ENCODE peak calls at places on chromosomes 2 and 18, in five cellular contexts. O is cardiac muscle cell; Y is mesendoderm; R is left ventricle myocardium inferior; T is CD4-positive, CD25-positive, alpha-beta regulatory T cell. Z is an unnamed sample. For H3K4me1, the result is how much of the 10 kb centered on the place peaks cover.

GRCh38 chr2:71674158-71674807 is 220.9 kb downstream of the DYSF start:
- DNase-seq in O (no peak), Y (no peak), R (no peak), T (no peak), Z (no peak)

GRCh38 chr18:53551868-53552426 is 672.5 kb downstream of the MBD2 start:
- DNase-seq in O (no peak), Y (no peak), R (peak), T (no peak), Z (no peak)

GRCh38 chr2:157856157-157856455 is 20.0 kb downstream of the ACVR1 start:
- DNase-seq in O (no peak), Y (no peak), R (no peak), T (no peak), Z (no peak)

GRCh38 chr2:215828528-215829184 is 184.7 kb downstream of the MREG start:
- DNase-seq in O (peak), Y (peak), R (no peak), T (no peak), Z (peak)

GRCh38 chr2:96088340-96089335 is 27.7 kb downstream of the ADRA2B start:
- DNase-seq in O (no peak), Y (no peak), R (no peak), T (no peak), Z (no peak)

GRCh38 chr2:217899231-217900009 is 103.4 kb downstream of the TNS1 start:
- DNase-seq in O (peak), Y (peak), R (peak), T (no peak), Z (no peak)

GRCh38 chr18:23526516-23527063 is 23.3 kb downstream of the RMC1 start:
- DNase-seq in O (no peak), Y (no peak), R (no peak), T (no peak), Z (no peak)

GRCh38 chr2:200177971-200178911 is 128.3 kb upstream of the SPATS2L start:
- DNase-seq in O (no peak), Y (peak), R (peak), T (no peak), Z (no peak)

GRCh38 chr2:218733615-218734021 is 23.0 kb downstream of the TTLL4 start:
- DNase-seq in O (no peak), Y (no peak), R (no peak), T (no peak), Z (no peak)

GRCh38 chr2:24477229-24477628 is 13.8 kb upstream of the NCOA1 start:
- DNase-seq in O (no peak), Y (no peak), R (no peak), T (no peak), Z (no peak)

GRCh38 chr18:2909431-2910140 is 62.8 kb downstream of the EMILIN2 start:
- DNase-seq in O (no peak), Y (no peak), R (no peak), T (no peak), Z (no peak)

GRCh38 chr2:33034784-33035183 is 88.0 kb downstream of the LTBP1 start:
- DNase-seq in O (no peak), Y (no peak), R (no peak), T (no peak), Z (no peak)

GRCh38 chr2:177906041-177906718 is 166.4 kb downstream of the PDE11A start:
- DNase-seq in O (peak), Y (peak), R (no peak), T (peak), Z (peak)

GRCh38 chr2:38301969-38302702 is 74.9 kb downstream of the ATL2 start:
- DNase-seq in O (no peak), Y (peak), R (no peak), T (no peak), Z (no peak)

GRCh38 chr2:177721087-177721486 is 328.5 kb downstream of the AGPS start:
- DNase-seq in O (no peak), Y (no peak), R (no peak), T (no peak), Z (no peak)

GRCh38 chr2:74834806-74835755 is 1.2 kb downstream of the HK2 start:
- DNase-seq in O (peak), Y (peak), R (peak), T (peak), Z (no peak)

GRCh38 chr2:43005211-43005974 is 213.0 kb upstream of the HAAO start:
- DNase-seq in O (no peak), Y (no peak), R (no peak), T (no peak), Z (no peak)

GRCh38 chr2:72330673-72331072 is 183.0 kb upstream of the CYP26B1 start:
- DNase-seq in O (no peak), Y (peak), R (no peak), T (no peak), Z (no peak)

GRCh38 chr18:57793630-57793986 is 9.5 kb downstream of the ATP8B1 start:
- DNase-seq in O (no peak), Y (no peak), R (no peak), T (no peak), Z (no peak)

GRCh38 chr18:57792741-57793629 is 10.1 kb downstream of the ATP8B1 start:
- DNase-seq in O (no peak), Y (no peak), R (no peak), T (no peak), Z (no peak)

GRCh38 chr18:57790316-57790715 is 12.8 kb downstream of the ATP8B1 start:
- DNase-seq in O (no peak), Y (no peak), R (no peak), T (no peak), Z (no peak)

GRCh38 chr18:57791192-57791591 is 11.9 kb downstream of the ATP8B1 start:
- DNase-seq in O (no peak), Y (no peak), R (no peak), T (no peak), Z (no peak)

DNA sequence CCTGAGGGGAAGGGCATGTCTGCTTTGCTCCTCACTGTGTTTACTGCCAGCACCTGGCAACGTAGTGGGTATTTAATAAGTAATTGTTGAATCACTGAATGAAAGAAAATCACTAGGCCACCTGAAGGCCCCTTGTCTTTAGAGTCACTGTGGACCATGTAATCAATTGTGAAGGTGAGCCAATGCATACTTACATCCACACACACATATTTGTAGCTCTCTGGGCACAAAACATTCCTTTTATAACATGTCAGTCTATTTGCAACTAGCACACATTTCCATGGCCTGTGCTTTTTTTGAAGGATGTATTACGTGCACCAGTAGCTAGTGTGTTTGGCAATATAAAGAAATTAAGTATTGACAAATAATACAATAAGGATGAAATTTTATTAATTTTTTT is 11.2 kb downstream of the ATP8B1 start:
- DNase-seq in O (no peak), Y (no peak), R (no peak), T (no peak), Z (no peak)
- H3K4me1 ChIP-seq in O (under half), Y (under half), R (half or more), T (under half), Z (under half)

GRCh38 chr2:227657204-227657845 is 9.3 kb upstream of the SCYGR5 start:
- DNase-seq in O (no peak), Y (no peak), R (no peak), T (no peak), Z (no peak)

GRCh38 chr2:227661827-227662226 is 4.8 kb upstream of the SCYGR5 start:
- DNase-seq in O (no peak), Y (no peak), R (no peak), T (no peak), Z (no peak)

GRCh38 chr2:227665189-227665940 is 1.2 kb upstream of the SCYGR5 start:
- DNase-seq in O (no peak), Y (no peak), R (no peak), T (no peak), Z (no peak)

GRCh38 chr2:227655454-227655853 is 11.2 kb upstream of the SCYGR5 start:
- DNase-seq in O (no peak), Y (no peak), R (no peak), T (no peak), Z (no peak)

GRCh38 chr2:227661019-227661726 is 5.4 kb upstream of the SCYGR5 start:
- DNase-seq in O (peak), Y (peak), R (no peak), T (no peak), Z (peak)
- H3K4me3 ChIP-seq in O (no peak), Y (no peak), R (no peak), T (no peak), Z (no peak)

DNA sequence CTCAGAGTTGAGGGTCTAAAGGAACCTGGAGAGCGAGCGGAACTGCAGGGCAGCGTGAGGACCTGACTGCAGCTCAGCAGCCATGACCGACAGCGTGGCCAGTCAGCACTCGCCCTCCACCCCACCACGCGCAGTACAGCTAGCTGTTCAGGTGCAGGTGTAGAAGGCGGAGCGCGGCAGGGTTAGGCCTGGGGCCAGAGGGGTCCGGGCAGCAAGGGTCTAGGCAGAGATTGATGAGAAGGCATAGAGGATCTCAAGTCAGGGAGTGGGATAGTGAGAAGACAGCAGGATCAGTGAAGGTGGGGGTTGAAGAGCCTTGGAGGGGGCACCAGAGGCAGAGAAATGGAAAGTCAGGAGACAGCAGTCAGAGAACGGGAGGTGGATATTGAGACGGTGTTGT is 71.0 kb downstream of the STEAP3 start:
- DNase-seq in O (no peak), Y (no peak), R (no peak), T (no peak), Z (no peak)
- H3K4me1 ChIP-seq in O (under half), Y (under half), R (under half), T (under half), Z (under half)

DNA sequence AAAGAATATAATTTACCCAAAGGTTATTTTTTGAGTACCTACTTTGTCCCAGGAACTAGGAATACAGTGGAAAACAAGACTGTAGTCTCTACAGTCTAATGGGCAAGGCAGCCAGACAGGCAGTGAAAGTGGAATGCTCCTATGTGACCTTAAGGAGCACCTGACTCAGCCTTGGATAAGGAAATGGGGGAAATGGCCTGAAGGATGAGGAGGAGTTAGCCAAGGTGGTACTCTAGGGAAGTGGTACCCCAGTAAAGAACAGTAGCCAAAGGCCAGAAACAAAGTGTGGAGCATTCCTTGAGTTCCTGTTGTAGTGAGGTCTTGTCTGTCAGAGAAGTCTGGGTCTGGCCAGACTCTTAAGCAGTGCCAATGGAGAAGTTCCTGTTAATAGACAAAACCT is 6.0 kb downstream of the ZNF397 start:
- DNase-seq in O (no peak), Y (no peak), R (no peak), T (no peak), Z (no peak)
- H3K4me3 ChIP-seq in O (no peak), Y (no peak), R (no peak), T (no peak), Z (no peak)

GRCh38 chr2:63819256-63819655 is 22.4 kb upstream of the UGP2 start:
- DNase-seq in O (no peak), Y (no peak), R (no peak), T (no peak), Z (no peak)

GRCh38 chr2:63818276-63818675 is 23.4 kb upstream of the UGP2 start:
- DNase-seq in O (no peak), Y (no peak), R (no peak), T (no peak), Z (no peak)

GRCh38 chr2:63814114-63814513 is 27.6 kb upstream of the UGP2 start:
- DNase-seq in O (no peak), Y (no peak), R (no peak), T (no peak), Z (no peak)

GRCh38 chr2:63819765-63820717 is 21.7 kb upstream of the UGP2 start:
- DNase-seq in O (no peak), Y (peak), R (peak), T (no peak), Z (no peak)

GRCh38 chr2:63817382-63817781 is 24.3 kb upstream of the UGP2 start:
- DNase-seq in O (no peak), Y (no peak), R (no peak), T (no peak), Z (no peak)
- H3K4me1 ChIP-seq in O (under half), Y (under half), R (under half), T (under half), Z (under half)

GRCh38 chr2:104873689-104874054 is 19.8 kb downstream of the POU3F3 start:
- DNase-seq in O (no peak), Y (no peak), R (no peak), T (no peak), Z (no peak)
- H3K4me3 ChIP-seq in O (no peak), Y (no peak), R (peak), T (no peak), Z (peak)

GRCh38 chr2:46534589-46534988 is 55.2 kb downstream of the TMEM247 start:
- DNase-seq in O (no peak), Y (no peak), R (no peak), T (no peak), Z (no peak)
- H3K4me1 ChIP-seq in O (under half), Y (under half), R (under half), T (under half), Z (under half)

GRCh38 chr2:107712857-107713256 is 113.8 kb upstream of the RGPD4 start:
- DNase-seq in O (no peak), Y (no peak), R (no peak), T (no peak), Z (no peak)
- H3K4me3 ChIP-seq in O (no peak), Y (no peak), R (no peak), T (peak), Z (no peak)

DNA sequence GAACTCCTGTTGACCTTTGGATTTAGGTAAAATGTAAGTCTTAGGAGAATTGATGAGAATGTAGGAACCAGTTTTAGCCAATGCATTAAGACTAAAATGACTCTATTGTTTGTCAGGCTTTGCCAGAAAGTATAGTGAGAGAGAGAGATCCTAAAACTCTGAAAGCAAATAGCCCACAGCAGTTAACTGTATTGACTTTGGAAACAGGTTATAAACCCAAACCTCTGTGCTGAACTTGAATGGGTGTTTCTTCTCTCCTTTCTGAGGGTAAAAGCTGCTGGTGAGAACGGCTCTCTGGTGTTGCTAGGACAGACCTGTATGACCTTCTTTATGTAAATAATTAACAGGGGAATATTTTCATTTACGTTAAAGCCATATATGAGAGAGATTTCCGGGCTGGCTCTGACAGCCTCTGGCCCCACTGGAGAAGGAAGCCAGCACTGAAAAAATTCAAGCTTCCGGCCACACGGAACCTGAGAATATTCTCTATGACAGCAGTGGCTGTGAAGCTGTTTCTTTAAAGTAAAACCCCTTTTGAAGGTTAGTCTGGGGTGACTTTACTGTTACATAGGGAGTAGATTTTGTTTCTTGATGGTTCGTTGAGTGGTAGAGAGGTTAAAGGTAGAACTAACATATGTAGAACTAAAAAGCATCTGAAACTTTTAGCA is 123.7 kb downstream of the SPTBN1 start:
- DNase-seq in O (no peak), Y (no peak), R (no peak), T (no peak), Z (no peak)
- H3K4me1 ChIP-seq in O (under half), Y (under half), R (half or more), T (half or more), Z (under half)

Z was measured in iPS DF 6.9.